ENCODE peak calls at places on chromosomes 11 and 22, in seven cellular contexts. O is body of pancreas; Y is heart left ventricle; W is adrenal gland; U is thoracic aorta; F is dorsolateral prefrontal cortex; L is effector memory CD4-positive, alpha-beta T cell. A is an unnamed sample.

GRCh38 chr22:30872282-30873041 is 96.1 kb downstream of the MORC2 start:
- DNase-seq in O (peak; percentile 3), Y (peak; percentile 7), W (peak; percentile 13), U (no peak), F (peak; percentile 48), L (no peak), A (no peak)

GRCh38 chr11:36713715-36714114 is 115.7 kb upstream of the RAG2 start:
- DNase-seq in O (no peak), Y (no peak), W (peak; percentile 16), U (no peak), F (no peak), L (no peak), A (no peak)

GRCh38 chr11:12397953-12398352 is 20.6 kb downstream of the PARVA start:
- DNase-seq in O (no peak), Y (peak; percentile 78), W (peak; percentile 41), U (no peak), F (no peak), L (no peak), A (peak; percentile 65)

GRCh38 chr11:102225689-102226562 is 91.4 kb upstream of the BIRC3 start:
- DNase-seq in O (no peak), Y (no peak), W (no peak), U (no peak), F (no peak), L (no peak), A (no peak)

GRCh38 chr11:8408151-8408930 is 144.7 kb upstream of the LMO1 start:
- DNase-seq in O (no peak), Y (no peak), W (no peak), U (no peak), F (no peak), L (no peak), A (no peak)

GRCh38 chr11:32198053-32198452 is 107.2 kb downstream of the RCN1 start:
- DNase-seq in O (no peak), Y (no peak), W (no peak), U (no peak), F (no peak), L (no peak), A (no peak)

GRCh38 chr11:78690588-78690987 is 115.9 kb upstream of the NARS2 start:
- DNase-seq in O (no peak), Y (no peak), W (no peak), U (no peak), F (no peak), L (no peak), A (no peak)

GRCh38 chr22:25062378-25063095 is 110.0 kb downstream of the KIAA1671 start:
- DNase-seq in O (no peak), Y (no peak), W (no peak), U (no peak), F (no peak), L (peak; percentile 48), A (no peak)

GRCh38 chr22:50255607-50256006 is 4.5 kb upstream of the HDAC10 start:
- DNase-seq in O (no peak), Y (no peak), W (no peak), U (no peak), F (no peak), L (no peak), A (no peak)

GRCh38 chr22:50256936-50257440 is 4.5 kb downstream of the MAPK12 start:
- DNase-seq in O (no peak), Y (no peak), W (no peak), U (no peak), F (no peak), L (no peak), A (no peak)

GRCh38 chr22:50257451-50258360 is 3.8 kb downstream of the MAPK12 start:
- DNase-seq in O (peak; percentile 70), Y (no peak), W (no peak), U (no peak), F (no peak), L (no peak), A (no peak)

GRCh38 chr22:50255099-50255498 is 4.0 kb upstream of the HDAC10 start:
- DNase-seq in O (no peak), Y (no peak), W (no peak), U (no peak), F (no peak), L (no peak), A (no peak)

GRCh38 chr22:50256258-50256862 is 5.1 kb downstream of the MAPK12 start:
- DNase-seq in O (no peak), Y (no peak), W (no peak), U (no peak), F (no peak), L (no peak), A (no peak)
- H3K27ac ChIP-seq in O (no peak overlapping the region), Y (no peak overlapping the region), W (no peak overlapping the region), U (no peak overlapping the region), F (no peak overlapping the region), L (no peak overlapping the region), A (no peak overlapping the region)

DNA sequence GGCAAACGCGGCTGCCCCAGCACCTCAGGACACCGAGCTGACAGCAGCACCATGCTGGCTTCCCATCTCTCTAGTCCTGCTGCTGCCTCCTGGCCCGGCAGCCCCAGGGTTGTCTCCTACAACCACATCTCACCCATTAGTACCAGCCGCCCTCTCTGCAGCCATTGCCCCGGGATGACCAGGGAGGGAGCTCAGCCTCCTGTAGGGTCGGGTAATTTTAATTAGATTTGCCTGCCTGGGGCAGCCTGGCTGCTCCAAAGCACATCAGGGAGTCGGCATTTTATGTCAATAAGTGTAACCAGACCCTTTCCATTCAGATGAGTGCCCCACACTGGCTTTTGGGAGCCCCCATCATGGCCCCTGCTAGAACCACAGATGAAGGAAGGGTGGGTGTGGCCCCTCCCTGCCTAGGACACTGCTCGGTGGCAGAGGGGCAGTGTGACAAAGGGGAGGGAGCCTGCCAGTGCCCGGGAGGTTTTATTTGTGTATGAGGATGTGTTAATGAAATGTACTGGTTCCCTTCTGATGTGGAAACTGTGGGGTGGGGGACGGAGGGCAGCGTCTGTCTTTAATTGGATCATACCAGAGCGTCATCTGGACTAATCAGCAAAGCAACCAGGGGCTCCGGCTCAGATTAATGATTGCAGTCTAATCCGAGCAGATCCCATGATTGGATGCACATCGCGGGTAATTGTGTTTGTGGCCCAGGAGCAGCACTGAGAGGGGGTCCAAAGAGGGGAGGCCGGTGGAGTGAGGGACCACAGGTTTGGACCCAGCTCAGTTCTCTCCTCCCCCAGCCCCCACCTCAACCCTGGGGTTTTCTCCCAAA is 125.3 kb downstream of the FEZ1 start:
- DNase-seq in O (no peak), Y (peak; percentile 18), W (no peak), U (no peak), F (no peak), L (no peak), A (no peak)
- H3K27ac ChIP-seq in O (no peak overlapping the region), Y (no peak overlapping the region), W (no peak overlapping the region), U (no peak overlapping the region), F (peak overlapping the region; percentile 35), L (no peak overlapping the region), A (no peak overlapping the region)

DNA sequence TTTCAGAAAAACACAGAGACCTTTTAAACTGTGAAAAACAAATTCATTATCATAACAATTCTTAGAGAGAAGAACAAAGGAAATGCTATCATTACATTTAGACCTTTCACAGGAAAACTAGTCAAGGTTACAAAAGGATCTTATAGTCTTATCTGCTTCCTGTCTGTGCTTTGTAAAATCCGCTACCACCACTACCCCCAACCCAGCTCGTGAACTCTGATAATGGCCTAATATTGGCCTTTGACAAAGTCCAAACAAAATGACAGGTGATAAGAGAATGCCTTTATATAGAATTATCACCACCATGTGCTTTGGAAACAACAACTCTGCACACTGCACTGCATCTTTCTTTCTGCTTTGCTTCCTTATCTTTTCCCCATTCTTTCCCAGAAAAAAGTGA is 272.5 kb downstream of the SBF2 start:
- DNase-seq in O (no peak), Y (no peak), W (no peak), U (no peak), F (no peak), L (no peak), A (no peak)
- H3K27ac ChIP-seq in O (no peak overlapping the region), Y (no peak overlapping the region), W (no peak overlapping the region), U (no peak overlapping the region), F (no peak overlapping the region), L (no peak overlapping the region), A (no peak overlapping the region)

DNA sequence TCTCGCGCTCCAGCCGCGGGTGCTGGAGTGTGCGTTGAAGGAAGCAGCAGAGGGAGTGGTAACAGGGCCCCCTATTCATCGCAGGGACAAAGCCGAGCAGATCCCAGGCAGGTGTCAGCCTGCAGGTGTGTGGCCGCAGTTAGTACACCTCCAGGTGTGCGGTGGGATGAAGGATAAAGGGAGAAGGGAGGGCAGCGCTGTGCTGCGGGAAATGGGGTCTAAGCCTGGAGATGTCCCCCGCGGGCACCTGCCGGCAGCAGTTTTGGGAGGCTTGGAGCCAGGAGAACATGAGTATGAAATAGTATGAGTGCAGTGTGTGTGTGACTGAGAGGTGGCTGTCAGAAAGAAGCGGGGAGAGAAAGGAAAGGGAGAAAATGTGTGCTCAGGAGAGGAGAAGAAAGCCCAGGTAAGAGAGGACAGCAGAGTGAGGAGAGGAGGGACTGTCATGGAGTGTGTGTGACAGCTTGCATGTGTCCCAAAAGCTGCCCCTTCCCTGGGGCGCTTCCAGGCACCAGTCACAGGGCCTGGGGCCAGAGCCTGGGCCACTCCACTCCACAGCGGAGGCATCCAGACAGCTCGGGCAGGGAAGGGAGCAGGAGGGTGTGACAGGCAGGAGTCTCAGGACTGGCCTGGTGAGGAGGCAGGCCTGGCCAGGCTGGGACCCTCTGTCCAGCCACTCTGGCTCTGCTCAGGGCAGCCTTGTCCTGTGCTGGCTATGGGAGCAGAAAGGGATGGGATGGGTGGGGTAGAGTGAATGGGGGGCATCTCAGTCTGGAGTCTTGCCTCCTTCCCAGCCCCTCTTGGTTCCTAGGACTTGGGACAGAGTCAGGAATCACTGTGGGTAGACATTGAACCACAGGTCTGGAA is 831 bp downstream of the MMP11 start:
- DNase-seq in O (no peak), Y (peak; percentile 37), W (no peak), U (no peak), F (no peak), L (no peak), A (peak; percentile 61)
- H3K27ac ChIP-seq in O (no peak overlapping the region), Y (peak overlapping the region; percentile 78), W (no peak overlapping the region), U (no peak overlapping the region), F (no peak overlapping the region), L (no peak overlapping the region), A (peak overlapping the region; percentile 83)

GRCh38 chr11:75768112-75768908 is at the start of gene DGAT2:
- DNase-seq in O (peak; percentile 81), Y (peak; percentile 82), W (peak; percentile 58), U (no peak), F (peak; percentile 53), L (peak; percentile 49), A (peak; percentile 78)
- H3K27ac ChIP-seq in O (no peak within 1 kb of the TSS), Y (peak within 1 kb of the TSS; percentile 60), W (no peak within 1 kb of the TSS), U (no peak within 1 kb of the TSS), F (no peak within 1 kb of the TSS), L (no peak within 1 kb of the TSS), A (peak within 1 kb of the TSS; percentile 70)

DNA sequence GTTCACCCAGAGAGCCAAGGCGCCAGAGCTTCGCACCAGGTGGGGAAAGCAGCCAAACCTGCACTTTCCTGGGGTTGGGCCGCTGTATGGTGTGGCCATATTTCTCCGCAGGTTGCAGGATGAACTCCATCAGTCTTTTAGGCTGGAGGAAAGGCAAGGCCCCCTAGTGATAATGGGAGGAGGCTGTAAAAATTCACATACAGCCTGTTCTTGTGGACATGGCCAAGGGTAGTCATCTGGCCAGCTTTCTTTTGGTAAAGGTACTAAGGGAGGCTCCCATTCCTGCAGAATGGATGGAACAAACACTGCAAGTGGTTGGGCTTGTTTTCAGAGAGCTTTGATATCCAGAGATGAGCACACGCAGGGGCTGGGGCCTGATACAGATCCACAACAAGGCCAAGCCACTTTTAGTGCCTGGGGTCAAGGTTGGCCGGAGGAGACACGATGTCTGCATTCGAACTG is 29.6 kb downstream of the C22orf31 start:
- DNase-seq in O (peak; percentile 39), Y (no peak), W (peak; percentile 59), U (no peak), F (no peak), L (no peak), A (no peak)
- H3K27ac ChIP-seq in O (peak overlapping the region; percentile 93), Y (peak overlapping the region; percentile 79), W (peak overlapping the region; percentile 99), U (peak overlapping the region; percentile 81), F (peak overlapping the region; percentile 65), L (no peak overlapping the region), A (peak overlapping the region; percentile 72)

GRCh38 chr11:47586456-47586855 is at the start of gene FAM180B:
- DNase-seq in O (no peak), Y (no peak), W (no peak), U (no peak), F (no peak), L (no peak), A (no peak)
- H3K27ac ChIP-seq in O (no peak within 1 kb of the TSS), Y (peak within 1 kb of the TSS; percentile 41), W (no peak within 1 kb of the TSS), U (no peak within 1 kb of the TSS), F (peak within 1 kb of the TSS; percentile 32), L (no peak within 1 kb of the TSS), A (peak within 1 kb of the TSS; percentile 12)

A was measured in left ventricle myocardium inferior.